ENCODE peak calls at places on chromosomes 3 and 15, in eight cellular contexts. D is naive thymus-derived CD8-positive, alpha-beta T cell; W is choroid plexus epithelial cell; U is NCI-H1105 treated with DMSO at 0.1 percent for 48 hours; F is activated CD4-positive, alpha-beta T cell treated with anti-CD3 and anti-CD28 coated beads for 36 hours; A is stimulated activated CD4-positive, alpha-beta T cell treated with anti-CD3 and anti-CD28 coated beads, Interleukin-4, amount 100 ng/mL, for 48 hours; X is fibroblast of lung; G is activated T-cell treated with anti-CD3 and anti-CD28 coated beads for 1 hour. O is an unnamed sample.

GRCh38 chr3:193777524-193777923 is 184.5 kb downstream of the OPA1 start:
- DNase-seq in D (no peak), W (no peak), U (no peak), F (no peak), A (no peak), X (no peak), G (no peak), O (no peak)

GRCh38 chr3:113947372-113948014 is at the start of gene ZDHHC23:
- DNase-seq in D (peak), W (peak), U (peak), F (peak), A (peak), X (peak), G (peak), O (peak)

GRCh38 chr3:54225841-54226528 is 103.6 kb downstream of the CACNA2D3 start:
- DNase-seq in D (no peak), W (no peak), U (no peak), F (no peak), A (no peak), X (no peak), G (no peak), O (no peak)

GRCh38 chr15:36271048-36271447 is 308.4 kb upstream of the CDIN1 start:
- DNase-seq in D (no peak), W (no peak), U (no peak), F (no peak), A (no peak), X (no peak), G (no peak), O (no peak)

GRCh38 chr3:168885028-168885427 is 778.5 kb downstream of the MECOM start:
- DNase-seq in D (no peak), W (peak), U (no peak), F (no peak), A (no peak), X (peak), G (no peak), O (no peak)

GRCh38 chr15:84402856-84403608 is 167.5 kb downstream of the GOLGA6L4 start:
- DNase-seq in D (no peak), W (no peak), U (no peak), F (no peak), A (no peak), X (no peak), G (no peak), O (no peak)

GRCh38 chr3:124082343-124082742 is 90.4 kb upstream of the ROPN1 start:
- DNase-seq in D (no peak), W (no peak), U (no peak), F (no peak), A (no peak), X (no peak), G (no peak), O (no peak)

GRCh38 chr3:69354948-69355347 is 30.9 kb downstream of the FRMD4B start:
- DNase-seq in D (no peak), W (no peak), U (no peak), F (no peak), A (no peak), X (peak), G (no peak), O (no peak)

GRCh38 chr3:120153294-120153693 is 59.0 kb upstream of the GSK3B start:
- DNase-seq in D (no peak), W (peak), U (no peak), F (no peak), A (no peak), X (peak), G (no peak), O (no peak)

GRCh38 chr3:134796313-134797079 is 1.4 kb downstream of the EPHB1 start:
- DNase-seq in D (no peak), W (peak), U (peak), F (peak), A (no peak), X (peak), G (no peak), O (no peak)

GRCh38 chr3:136856665-136857064 is 5.3 kb upstream of the NCK1 start:
- DNase-seq in D (no peak), W (no peak), U (no peak), F (no peak), A (no peak), X (no peak), G (no peak), O (no peak)

O was measured in body of pancreas.